ENCODE peak calls at places on chromosomes 4 and X, in eight cellular contexts. L, U, H, K, S, F, G and V are unnamed samples.

GRCh38 chr4:1715002-1715761 is 3.1 kb upstream of the SLBP start:
- DNase-seq in H (no peak), L (peak; percentile 79), U (no peak), K (no peak), F (no peak), S (no peak), G (no peak), V (no peak)

GRCh38 chr4:55345980-55346850 is at the start of gene SRD5A3:
- DNase-seq in U (no peak), K (peak; percentile 73), G (peak; percentile 93), S (peak; percentile 79), F (peak; percentile 90), L (peak; percentile 91), H (peak; percentile 95), V (peak; percentile 78)

GRCh38 chrX:18099745-18100144 is 120.9 kb downstream of the BEND2 start:
- DNase-seq in K (no peak), F (no peak), H (no peak), U (no peak), S (no peak), G (no peak), L (no peak), V (no peak)

GRCh38 chr4:142901166-142901662 is 55.1 kb upstream of the INPP4B start:
- DNase-seq in S (no peak), L (no peak), U (no peak), K (peak; percentile 2), F (no peak), G (no peak), H (no peak), V (no peak)

GRCh38 chrX:140505421-140506337 is 810 bp upstream of the SOX3 start:
- DNase-seq in F (no peak), H (peak; percentile 81), K (no peak), U (no peak), L (no peak), G (no peak), S (no peak), V (no peak)

GRCh38 chr4:183600189-183600685 is 58.7 kb downstream of the RWDD4 start:
- DNase-seq in F (no peak), H (peak; percentile 76), U (no peak), S (no peak), G (peak; percentile 42), K (no peak), L (peak; percentile 26), V (no peak)

GRCh38 chrX:1727531-1728027 is 112.7 kb downstream of the ASMT start:
- DNase-seq in U (no peak), K (no peak), L (no peak), F (no peak), G (no peak), H (peak; percentile 82), S (no peak), V (no peak)

GRCh38 chr4:23966720-23967119 is 76.9 kb upstream of the PPARGC1A start:
- DNase-seq in H (peak; percentile 68), F (no peak), L (peak; percentile 50), G (no peak), S (no peak), U (no peak), K (no peak), V (no peak)

GRCh38 chr4:129446074-129446473 is 350.1 kb downstream of the C4orf33 start:
- DNase-seq in L (no peak), G (no peak), S (no peak), U (no peak), K (no peak), H (peak; percentile 68), F (no peak), V (no peak)

GRCh38 chr4:72348701-72349100 is 220.3 kb downstream of the ADAMTS3 start:
- DNase-seq in K (no peak), L (no peak), G (no peak), S (no peak), H (no peak), U (no peak), F (no peak), V (no peak)

GRCh38 chr4:15402146-15402545 is 25.7 kb upstream of the C1QTNF7 start:
- DNase-seq in S (no peak), U (no peak), F (no peak), K (peak; percentile 50), L (peak; percentile 16), G (no peak), H (no peak), V (no peak)

GRCh38 chr4:106875340-106875739 is 160.8 kb downstream of the DKK2 start:
- DNase-seq in U (no peak), F (no peak), K (no peak), S (no peak), L (no peak), H (peak; percentile 81), G (no peak), V (no peak)

GRCh38 chr4:3342182-3342854 is 49.5 kb downstream of the RGS12 start:
- DNase-seq in S (no peak), L (no peak), U (no peak), H (no peak), K (peak; percentile 72), G (no peak), F (no peak), V (peak; percentile 56)

GRCh38 chr4:114378306-114378903 is 220.2 kb upstream of the UGT8 start:
- DNase-seq in U (no peak), L (no peak), G (no peak), K (peak; percentile 74), F (no peak), S (no peak), H (no peak), V (no peak)

GRCh38 chr4:71239365-71239764 is 99.5 kb upstream of the SLC4A4 start:
- DNase-seq in F (no peak), S (no peak), K (no peak), H (no peak), L (no peak), G (no peak), U (no peak), V (no peak)

GRCh38 chr4:113636877-113637276 is 124.7 kb downstream of the CAMK2D start:
- DNase-seq in L (peak; percentile 77), H (no peak), S (peak; percentile 25), F (no peak), U (no peak), G (no peak), K (peak; percentile 81), V (no peak)

GRCh38 chrX:134721766-134722532 is 63.7 kb upstream of the PLAC1 start:
- DNase-seq in H (no peak), S (no peak), U (no peak), L (no peak), F (no peak), K (no peak), G (no peak), V (no peak)

GRCh38 chrX:150482537-150483217 is 85.7 kb upstream of the MTM1 start:
- DNase-seq in S (no peak), H (no peak), F (no peak), K (peak; percentile 50), L (peak; percentile 68), G (peak; percentile 39), U (no peak), V (no peak)